ENCODE peak calls at places on chromosomes 5 and 9, in seven cellular contexts. A is IMR-90, Y is brain microvascular endothelial cell, B is cardiac muscle cell, U is sigmoid colon, T is mesendoderm, P is adrenal gland. S is an unnamed sample.

GRCh38 chr9:115391166-115391825 is 273.3 kb upstream of the TNC start:
- DNase-seq in A (peak), Y (no peak), B (no peak), U (no peak), T (no peak), P (no peak), S (peak)

GRCh38 chr5:180643191-180643851 is 6.1 kb downstream of the FLT4 start:
- DNase-seq in A (no peak), Y (no peak), B (no peak), U (no peak), T (no peak), P (no peak), S (no peak)

GRCh38 chr5:40909233-40909632 is at the start of gene C7:
- DNase-seq in A (peak), Y (no peak), B (peak), U (no peak), T (peak), P (no peak), S (peak)

GRCh38 chr9:135592331-135592590 is 30.7 kb downstream of the PAEP start:
- DNase-seq in A (no peak), Y (no peak), B (no peak), U (no peak), T (no peak), P (no peak), S (no peak)

GRCh38 chr9:89484475-89485404 is 13.2 kb downstream of the SEMA4D start:
- DNase-seq in A (peak), Y (no peak), B (no peak), U (no peak), T (no peak), P (no peak), S (no peak)

GRCh38 chr5:175131432-175131831 is 312.6 kb downstream of the DRD1 start:
- DNase-seq in A (no peak), Y (no peak), B (no peak), U (no peak), T (peak), P (no peak), S (no peak)

GRCh38 chr9:69809304-69809863 is 11.2 kb upstream of the CFAP95 start:
- DNase-seq in A (peak), Y (no peak), B (no peak), U (no peak), T (peak), P (no peak), S (peak)

GRCh38 chr5:110027527-110028322 is 338.0 kb downstream of the MAN2A1 start:
- DNase-seq in A (no peak), Y (no peak), B (no peak), U (no peak), T (peak), P (no peak), S (no peak)

GRCh38 chr9:129081388-129081889 is 528 bp downstream of the DOLPP1 start:
- DNase-seq in A (no peak), Y (no peak), B (no peak), U (no peak), T (no peak), P (no peak), S (no peak)

GRCh38 chr9:93684806-93685553 is 108.6 kb downstream of the PHF2 start:
- DNase-seq in A (peak), Y (no peak), B (no peak), U (no peak), T (peak), P (no peak), S (peak)

GRCh38 chr5:136769900-136770684 is 404.7 kb upstream of the TRPC7 start:
- DNase-seq in A (peak), Y (peak), B (peak), U (peak), T (peak), P (peak), S (peak)

GRCh38 chr5:172692981-172693380 is 51.9 kb downstream of the NEURL1B start:
- DNase-seq in A (peak), Y (no peak), B (peak), U (peak), T (no peak), P (no peak), S (no peak)

GRCh38 chr5:142316681-142317080 is 8.1 kb downstream of the SPRY4 start:
- DNase-seq in A (no peak), Y (no peak), B (no peak), U (no peak), T (no peak), P (no peak), S (peak)

GRCh38 chr9:26974927-26975326 is 18.7 kb downstream of the IFT74 start:
- DNase-seq in A (no peak), Y (no peak), B (no peak), U (no peak), T (peak), P (no peak), S (no peak)

GRCh38 chr9:26971721-26972120 is 15.5 kb downstream of the IFT74 start:
- DNase-seq in A (no peak), Y (no peak), B (no peak), U (no peak), T (no peak), P (no peak), S (no peak)

GRCh38 chr9:26973989-26974388 is 17.8 kb downstream of the IFT74 start:
- DNase-seq in A (no peak), Y (no peak), B (no peak), U (no peak), T (peak), P (no peak), S (no peak)

GRCh38 chr9:26975728-26976707 is 19.8 kb downstream of the IFT74 start:
- DNase-seq in A (peak), Y (peak), B (peak), U (no peak), T (peak), P (peak), S (peak)
- H3K4me3 ChIP-seq in A (no peak), Y (no peak), B (no peak), U (no peak), T (no peak), P (no peak), S (no peak)

DNA sequence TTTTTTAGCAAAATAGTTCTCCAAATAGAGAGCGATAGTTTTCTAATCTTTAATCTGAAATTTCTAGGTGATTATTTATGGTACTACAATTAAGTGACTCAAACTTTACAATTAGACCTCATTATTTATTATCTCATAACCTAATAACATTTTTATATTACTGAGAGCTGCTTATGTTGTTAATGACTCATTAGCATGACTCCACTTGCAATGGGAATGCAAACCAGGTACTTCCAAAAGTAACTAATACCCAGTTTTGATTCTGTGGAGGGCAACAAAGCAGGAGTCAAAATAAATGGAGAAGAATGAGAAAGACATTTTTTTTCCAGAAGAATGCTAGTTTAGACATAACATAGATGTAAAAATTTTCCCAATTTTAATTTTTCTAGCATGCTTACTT is 466.0 kb downstream of the PLK2 start:
- DNase-seq in A (no peak), Y (no peak), B (no peak), U (no peak), T (no peak), P (no peak), S (no peak)
- H3K27ac ChIP-seq in A (no peak), Y (no peak), B (no peak), U (no peak), T (no peak), P (no peak), S (no peak)

DNA sequence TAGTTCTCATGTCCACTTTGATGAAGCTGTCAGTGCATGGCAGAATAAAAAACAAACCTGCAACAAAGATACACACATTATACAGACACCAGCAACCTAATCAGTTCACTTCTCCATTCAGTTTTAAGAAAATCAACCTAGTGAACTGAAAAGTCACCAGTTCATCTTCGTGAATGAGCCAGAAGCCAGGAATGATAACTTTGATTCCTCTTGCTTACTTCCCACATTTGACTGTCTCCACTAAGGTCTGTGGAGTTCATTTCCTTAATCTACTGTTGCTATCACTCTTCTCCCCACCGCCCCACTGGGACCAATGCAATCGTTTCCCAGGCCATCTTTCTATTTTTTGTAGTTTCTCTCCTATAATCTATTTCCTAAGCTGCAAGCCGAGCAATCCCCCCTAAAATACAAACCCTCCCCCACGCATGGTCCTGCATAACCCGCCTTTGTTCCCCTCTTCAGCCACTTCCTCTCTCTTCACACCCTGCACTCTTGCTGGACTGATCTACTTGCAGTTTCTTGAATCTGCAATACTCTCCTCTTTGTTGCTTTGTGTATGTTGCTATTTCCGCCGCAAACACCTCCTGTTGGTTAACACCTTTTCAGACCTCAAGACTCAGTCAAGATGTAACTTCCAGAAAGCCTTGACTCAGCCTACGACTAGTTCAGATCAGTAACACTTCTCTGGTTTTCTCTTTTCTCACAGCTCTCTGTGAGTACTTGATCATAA is 16.6 kb downstream of the STOM start:
- DNase-seq in A (no peak), Y (no peak), B (no peak), U (no peak), T (no peak), P (no peak), S (no peak)
- H3K4me3 ChIP-seq in A (no peak), Y (no peak), B (no peak), U (no peak), T (no peak), P (no peak), S (no peak)

DNA sequence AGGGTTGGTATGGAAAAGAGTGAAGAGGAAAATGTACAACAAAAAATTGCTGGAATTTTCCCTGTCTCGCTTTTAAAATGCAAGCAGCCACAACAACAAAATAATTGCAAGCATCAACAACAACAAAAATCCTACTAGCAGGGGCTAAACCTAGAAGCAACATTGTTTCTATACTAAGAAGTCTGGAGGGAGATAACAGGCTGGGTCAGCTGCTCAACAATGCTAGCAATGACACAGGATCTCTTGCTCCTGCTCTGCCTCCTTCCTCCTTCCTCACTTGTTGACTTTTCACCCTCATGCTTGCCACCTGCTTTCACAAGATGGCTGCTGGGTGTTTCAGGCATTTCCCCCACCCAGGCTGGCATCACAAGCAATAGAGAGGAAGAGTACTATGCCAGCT is 7.6 kb upstream of the AOPEP start:
- DNase-seq in A (no peak), Y (no peak), B (no peak), U (no peak), T (no peak), P (no peak), S (no peak)
- H3K27ac ChIP-seq in A (no peak), Y (no peak), B (no peak), U (no peak), T (no peak), P (no peak), S (no peak)

GRCh38 chr9:133581553-133582343 is 27.4 kb downstream of the FAM163B start:
- DNase-seq in A (peak), Y (no peak), B (no peak), U (no peak), T (peak), P (no peak), S (peak)
- H3K4me3 ChIP-seq in A (no peak), Y (no peak), B (no peak), U (no peak), T (no peak), P (no peak), S (no peak)

S was measured in A673.